ENCODE peak calls at places on chromosomes 7 and 10, in six cellular contexts. P is H9, U is IMR-90, M is trophoblast cell, F is neuronal stem cell, C is H1. Q is an unnamed sample.
A peak's percentile ranks its signal among the peaks of the same experiment; 100 is the strongest.

GRCh38 chr7:26365077-26365896 is 73.6 kb downstream of the SNX10 start:
- DNase-seq in P (no peak), U (peak; percentile 77), M (peak; percentile 86), F (peak; percentile 65), C (no peak), Q (peak; percentile 76)

GRCh38 chr7:36487756-36488336 is 98.2 kb downstream of the ANLN start:
- DNase-seq in P (no peak), U (peak; percentile 68), M (peak; percentile 74), F (peak; percentile 42), C (no peak), Q (peak; percentile 69)

GRCh38 chr7:128322040-128322643 is 21.6 kb downstream of the RBM28 start:
- DNase-seq in P (no peak), U (peak; percentile 54), M (peak; percentile 61), F (no peak), C (no peak), Q (peak; percentile 51)

GRCh38 chr10:21507066-21507669 is 18.3 kb downstream of the SKIDA1 start:
- DNase-seq in P (no peak), U (no peak), M (no peak), F (no peak), C (no peak), Q (peak; percentile 57)

GRCh38 chr7:149853157-149853556 is 15.0 kb downstream of the ZNF862 start:
- DNase-seq in P (no peak), U (peak; percentile 7), M (no peak), F (no peak), C (no peak), Q (no peak)

GRCh38 chr10:14102056-14102455 is 228.7 kb downstream of the FRMD4A start:
- DNase-seq in P (peak; percentile 47), U (peak; percentile 51), M (peak; percentile 17), F (no peak), C (no peak), Q (peak; percentile 15)

GRCh38 chr10:110865184-110865803 is 6.4 kb upstream of the PDCD4 start:
- DNase-seq in P (no peak), U (peak; percentile 27), M (peak; percentile 58), F (peak; percentile 18), C (no peak), Q (no peak)

GRCh38 chr10:68721673-68721963 is 579 bp downstream of the CCAR1 start:
- DNase-seq in P (no peak), U (no peak), M (no peak), F (no peak), C (no peak), Q (no peak)

GRCh38 chr10:3485287-3485686 is 299.7 kb downstream of the KLF6 start:
- DNase-seq in P (no peak), U (no peak), M (peak; percentile 41), F (no peak), C (no peak), Q (no peak)

GRCh38 chr7:121537031-121537430 is 140.9 kb upstream of the FAM3C start:
- DNase-seq in P (no peak), U (no peak), M (no peak), F (no peak), C (no peak), Q (no peak)

GRCh38 chr7:121530251-121531174 is 134.4 kb upstream of the FAM3C start:
- DNase-seq in P (no peak), U (peak; percentile 81), M (peak; percentile 71), F (no peak), C (no peak), Q (peak; percentile 99)

GRCh38 chr7:121529003-121529402 is 132.9 kb upstream of the FAM3C start:
- DNase-seq in P (no peak), U (no peak), M (peak; percentile 73), F (no peak), C (no peak), Q (no peak)

GRCh38 chr7:121531175-121532070 is 135.3 kb upstream of the FAM3C start:
- DNase-seq in P (no peak), U (no peak), M (peak; percentile 21), F (no peak), C (no peak), Q (peak; percentile 58)
- H4K91ac ChIP-seq in P (no peak overlapping the region), U (no peak overlapping the region), M (peak overlapping the region; percentile 66), F (no peak overlapping the region), C (no peak overlapping the region), Q (no peak overlapping the region)

GRCh38 chr7:2497065-2497464 is 20.9 kb upstream of the GRIFIN start:
- DNase-seq in P (no peak), U (no peak), M (no peak), F (no peak), C (no peak), Q (no peak)

GRCh38 chr7:2494191-2495130 is 18.3 kb upstream of the GRIFIN start:
- DNase-seq in P (no peak), U (no peak), M (no peak), F (no peak), C (no peak), Q (no peak)

GRCh38 chr7:2496375-2496774 is 20.2 kb upstream of the GRIFIN start:
- DNase-seq in P (no peak), U (no peak), M (no peak), F (no peak), C (no peak), Q (no peak)

GRCh38 chr7:2497500-2498336 is 21.5 kb upstream of the GRIFIN start:
- DNase-seq in P (no peak), U (no peak), M (no peak), F (no peak), C (no peak), Q (no peak)

GRCh38 chr7:2495402-2496309 is 19.5 kb upstream of the GRIFIN start:
- DNase-seq in P (no peak), U (no peak), M (no peak), F (peak; percentile 87), C (no peak), Q (no peak)
- H3K27ac ChIP-seq in P (no peak overlapping the region), U (no peak overlapping the region), M (no peak overlapping the region), F (peak overlapping the region; percentile 99), C (no peak overlapping the region), Q (no peak overlapping the region)

GRCh38 chr7:44911911-44912310 is 26.6 kb upstream of the PURB start:
- DNase-seq in P (no peak), U (no peak), M (no peak), F (no peak), C (no peak), Q (no peak)
- H2AFZ ChIP-seq in P (no peak overlapping the region), U (no peak overlapping the region), M (no peak overlapping the region), F (peak overlapping the region; percentile 40), C (no peak overlapping the region), Q (no peak overlapping the region)

GRCh38 chr10:71156436-71156835 is 55.9 kb upstream of the UNC5B start:
- DNase-seq in P (no peak), U (no peak), M (peak; percentile 58), F (no peak), C (no peak), Q (peak; percentile 19)
- H4K91ac ChIP-seq in P (no peak overlapping the region), U (no peak overlapping the region), M (no peak overlapping the region), F (no peak overlapping the region), C (no peak overlapping the region), Q (no peak overlapping the region)

GRCh38 chr7:16697507-16698199 is 51.7 kb downstream of the BZW2 start:
- DNase-seq in P (no peak), U (peak; percentile 62), M (peak; percentile 74), F (no peak), C (no peak), Q (no peak)

GRCh38 chr7:16698200-16698910 is 52.4 kb downstream of the BZW2 start:
- DNase-seq in P (no peak), U (no peak), M (no peak), F (no peak), C (no peak), Q (no peak)

GRCh38 chr7:16695621-16696237 is 49.7 kb downstream of the BZW2 start:
- DNase-seq in P (no peak), U (peak; percentile 73), M (peak; percentile 85), F (peak; percentile 18), C (no peak), Q (peak; percentile 61)

GRCh38 chr7:16694806-16695205 is 48.8 kb downstream of the BZW2 start:
- DNase-seq in P (no peak), U (no peak), M (no peak), F (no peak), C (no peak), Q (no peak)

DNA sequence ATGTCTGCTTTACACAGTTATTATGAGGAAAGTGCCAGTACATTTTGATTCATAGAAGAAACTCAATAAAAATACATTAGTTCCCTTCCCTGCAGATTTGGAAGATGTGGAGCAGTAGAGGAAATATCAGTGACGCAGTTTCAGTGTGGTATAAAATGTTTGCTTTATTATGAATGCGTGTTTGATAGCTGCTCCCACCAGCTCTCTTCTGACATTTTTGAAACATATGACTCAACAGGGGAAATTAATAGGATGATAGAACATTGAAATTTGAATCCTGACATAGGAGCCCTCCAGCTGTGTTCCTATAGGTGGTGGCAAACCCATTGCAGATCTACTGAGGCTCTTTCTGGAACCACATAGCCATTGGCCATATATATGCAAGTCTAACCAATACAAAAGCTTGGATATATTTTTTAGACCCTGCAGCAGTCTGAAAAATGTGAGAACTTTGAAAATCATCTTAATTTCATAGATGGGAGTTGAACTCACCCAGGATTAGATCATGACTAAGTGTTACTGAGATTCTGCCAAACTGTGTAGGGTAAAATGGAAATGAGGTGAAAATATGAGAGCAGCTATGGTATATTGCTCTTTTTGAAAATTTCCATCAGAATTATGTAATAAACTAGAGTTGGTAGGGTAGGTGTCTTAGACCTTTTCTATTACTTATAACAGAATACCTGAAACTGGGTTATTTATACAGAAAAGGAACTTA is 47.8 kb downstream of the BZW2 start:
- DNase-seq in P (no peak), U (peak; percentile 20), M (no peak), F (no peak), C (no peak), Q (no peak)
- H3K27ac ChIP-seq in P (no peak overlapping the region), U (no peak overlapping the region), M (no peak overlapping the region), F (no peak overlapping the region), C (no peak overlapping the region), Q (no peak overlapping the region)

DNA sequence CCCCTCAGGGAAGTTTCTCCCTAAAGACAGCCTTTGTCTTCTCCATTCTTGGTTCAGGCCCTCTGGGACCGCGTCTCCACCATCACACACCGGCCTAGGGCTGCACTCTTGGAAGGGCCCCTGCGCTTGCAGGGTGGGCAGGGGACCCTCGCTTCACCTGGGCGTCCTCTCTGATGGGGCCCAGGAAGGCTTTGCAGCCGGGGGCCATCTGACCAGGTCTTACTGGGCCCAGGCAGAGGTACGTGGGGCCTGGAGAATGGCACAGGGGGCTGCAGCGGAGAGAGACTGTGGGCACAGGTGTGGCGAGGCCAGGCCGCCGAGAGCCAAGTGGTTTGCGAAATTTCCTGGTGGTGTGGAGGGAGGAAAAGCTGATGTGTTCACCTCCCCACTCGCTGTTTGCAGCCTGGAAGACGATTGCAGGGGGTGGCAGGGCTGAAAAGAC is 44.4 kb downstream of the ALOX5 start:
- DNase-seq in P (no peak), U (no peak), M (no peak), F (no peak), C (no peak), Q (no peak)
- H2AFZ ChIP-seq in P (no peak overlapping the region), U (peak overlapping the region; percentile 87), M (no peak overlapping the region), F (peak overlapping the region; percentile 70), C (peak overlapping the region; percentile 27), Q (peak overlapping the region; percentile 91)